ENCODE peak calls at places on chromosomes 12 and 14, in seven cellular contexts. One of them, this sample, is unnamed.

GRCh38 chr12:108035372-108035771 is 93.7 kb upstream of the WSCD2 start:
- DNase-seq in upper lobe of left lung: no peak
- DNase-seq in astrocyte of the cerebellum: no peak
- DNase-seq in KG1: no peak
- DNase-seq in EL: no peak
- DNase-seq in iPS DF 6.9: no peak
- DNase-seq in H4: no peak
- DNase-seq in this sample: no peak

GRCh38 chr14:71324767-71325272 is 417.6 kb downstream of the PCNX1 start:
- DNase-seq in KG1: no peak
- DNase-seq in upper lobe of left lung: no peak
- DNase-seq in H4: no peak
- DNase-seq in EL: no peak
- DNase-seq in astrocyte of the cerebellum: no peak
- DNase-seq in iPS DF 6.9: no peak
- DNase-seq in this sample: no peak

GRCh38 chr12:132623072-132623869 is 4.7 kb downstream of the P2RX2 start:
- DNase-seq in KG1: no peak
- DNase-seq in upper lobe of left lung: no peak
- DNase-seq in H4: no peak
- DNase-seq in astrocyte of the cerebellum: no peak
- DNase-seq in EL: no peak
- DNase-seq in iPS DF 6.9: no peak
- DNase-seq in this sample: no peak

GRCh38 chr14:41022932-41023331 is 583.7 kb upstream of the LRFN5 start:
- DNase-seq in upper lobe of left lung: no peak
- DNase-seq in H4: no peak
- DNase-seq in EL: no peak
- DNase-seq in astrocyte of the cerebellum: no peak
- DNase-seq in iPS DF 6.9: no peak
- DNase-seq in KG1: no peak
- DNase-seq in this sample: no peak

GRCh38 chr14:99035268-99035667 is 236.7 kb downstream of the BCL11B start:
- DNase-seq in EL: no peak
- DNase-seq in upper lobe of left lung: no peak
- DNase-seq in iPS DF 6.9: no peak
- DNase-seq in H4: peak
- DNase-seq in KG1: no peak
- DNase-seq in astrocyte of the cerebellum: peak
- DNase-seq in this sample: no peak

GRCh38 chr14:45034730-45035129 is 49.2 kb upstream of the PRPF39 start:
- DNase-seq in upper lobe of left lung: no peak
- DNase-seq in EL: no peak
- DNase-seq in H4: no peak
- DNase-seq in astrocyte of the cerebellum: no peak
- DNase-seq in iPS DF 6.9: no peak
- DNase-seq in KG1: no peak
- DNase-seq in this sample: no peak

GRCh38 chr12:47715393-47715876 is 9.6 kb upstream of the RPAP3 start:
- DNase-seq in H4: peak
- DNase-seq in astrocyte of the cerebellum: peak
- DNase-seq in KG1: peak
- DNase-seq in upper lobe of left lung: no peak
- DNase-seq in EL: peak
- DNase-seq in iPS DF 6.9: peak
- DNase-seq in this sample: peak

GRCh38 chr14:87283547-87283946 is 709.4 kb downstream of the GALC start:
- DNase-seq in KG1: no peak
- DNase-seq in H4: no peak
- DNase-seq in iPS DF 6.9: no peak
- DNase-seq in EL: no peak
- DNase-seq in upper lobe of left lung: peak
- DNase-seq in astrocyte of the cerebellum: no peak
- DNase-seq in this sample: no peak

GRCh38 chr12:104835317-104835716 is 122.8 kb downstream of the SLC41A2 start:
- DNase-seq in H4: no peak
- DNase-seq in iPS DF 6.9: no peak
- DNase-seq in upper lobe of left lung: no peak
- DNase-seq in astrocyte of the cerebellum: no peak
- DNase-seq in KG1: no peak
- DNase-seq in EL: no peak
- DNase-seq in this sample: no peak

This sample was measured in NT2/D1.